ENCODE peak calls at places on chromosomes 7 and 10, in nine cellular contexts. S is uterus, B is spleen, M is stomach, U is HCT116, T is Peyer's patch, F is A549, P is breast epithelium, R is sigmoid colon. L is an unnamed sample.

GRCh38 chr7:424301-424935 is 95.2 kb downstream of the PDGFA start:
- DNase-seq in S (no peak), R (no peak), P (no peak), U (no peak), T (no peak), F (no peak), M (no peak), B (peak), L (no peak)

GRCh38 chr7:127209886-127210285 is 42.9 kb downstream of the GRM8 start:
- DNase-seq in B (no peak), R (no peak), U (no peak), M (no peak), P (no peak), S (no peak), T (no peak), F (no peak), L (no peak)

GRCh38 chr10:2476236-2476814 is 591.0 kb upstream of the PFKP start:
- DNase-seq in S (peak), P (no peak), U (no peak), B (no peak), T (no peak), M (no peak), F (no peak), R (peak), L (no peak)

GRCh38 chr10:11442001-11442773 is 169.3 kb downstream of the USP6NL start:
- DNase-seq in R (no peak), M (no peak), P (no peak), B (no peak), F (no peak), U (no peak), S (no peak), T (no peak), L (peak)

GRCh38 chr10:10489765-10490164 is 527.9 kb upstream of the CELF2 start:
- DNase-seq in B (no peak), U (no peak), F (no peak), P (no peak), R (no peak), M (no peak), T (no peak), S (no peak), L (no peak)

GRCh38 chr7:155283565-155284194 is 14.0 kb upstream of the INSIG1 start:
- DNase-seq in B (no peak), U (no peak), R (no peak), M (no peak), S (no peak), F (no peak), P (no peak), T (no peak), L (no peak)

GRCh38 chr7:24587853-24588252 is 14.6 kb downstream of the PALS2 start:
- DNase-seq in F (no peak), P (no peak), U (no peak), S (no peak), M (no peak), R (no peak), B (no peak), T (peak), L (no peak)

GRCh38 chr7:48875300-48875916 is 48.9 kb upstream of the CDC14C start:
- DNase-seq in S (no peak), R (no peak), B (no peak), F (no peak), M (no peak), T (no peak), U (no peak), P (peak), L (peak)

GRCh38 chr10:70528726-70529362 is 50.3 kb downstream of the PALD1 start:
- DNase-seq in T (no peak), B (no peak), R (no peak), U (peak), M (no peak), S (no peak), P (no peak), F (peak), L (no peak)

GRCh38 chr7:5685192-5685591 is 96.3 kb downstream of the RNF216 start:
- DNase-seq in B (no peak), R (peak), T (no peak), M (no peak), P (no peak), U (no peak), F (no peak), S (peak), L (no peak)

GRCh38 chr7:100013328-100013676 is 2.1 kb upstream of the ZKSCAN1 start:
- DNase-seq in F (no peak), M (no peak), S (no peak), P (no peak), T (no peak), R (no peak), B (no peak), U (no peak), L (no peak)

GRCh38 chr10:98172495-98172894 is 38.0 kb downstream of the R3HCC1L start:
- DNase-seq in P (no peak), R (no peak), U (no peak), B (no peak), F (no peak), S (no peak), M (no peak), T (no peak), L (no peak)

GRCh38 chr10:124013916-124014315 is 79.5 kb downstream of the CHST15 start:
- DNase-seq in M (no peak), P (no peak), B (peak), R (no peak), T (no peak), F (no peak), S (no peak), U (no peak), L (no peak)

GRCh38 chr10:124015991-124016390 is 77.4 kb downstream of the CHST15 start:
- DNase-seq in F (no peak), M (no peak), T (no peak), B (peak), U (no peak), R (no peak), P (no peak), S (no peak), L (no peak)

GRCh38 chr10:124012583-124012982 is 80.8 kb downstream of the CHST15 start:
- DNase-seq in B (no peak), S (no peak), R (no peak), U (no peak), M (no peak), P (no peak), F (no peak), T (no peak), L (no peak)

GRCh38 chr10:124012991-124013390 is 80.4 kb downstream of the CHST15 start:
- DNase-seq in S (no peak), P (no peak), M (no peak), F (no peak), T (no peak), B (peak), U (no peak), R (no peak), L (no peak)

GRCh38 chr10:124014416-124015154 is 78.8 kb downstream of the CHST15 start:
- DNase-seq in R (no peak), U (no peak), T (no peak), P (no peak), S (no peak), M (no peak), F (no peak), B (peak), L (no peak)
- H3K4me3 ChIP-seq in R (no peak), U (no peak), T (no peak), P (no peak), S (no peak), M (no peak), F (no peak), B (no peak), L (no peak)

DNA sequence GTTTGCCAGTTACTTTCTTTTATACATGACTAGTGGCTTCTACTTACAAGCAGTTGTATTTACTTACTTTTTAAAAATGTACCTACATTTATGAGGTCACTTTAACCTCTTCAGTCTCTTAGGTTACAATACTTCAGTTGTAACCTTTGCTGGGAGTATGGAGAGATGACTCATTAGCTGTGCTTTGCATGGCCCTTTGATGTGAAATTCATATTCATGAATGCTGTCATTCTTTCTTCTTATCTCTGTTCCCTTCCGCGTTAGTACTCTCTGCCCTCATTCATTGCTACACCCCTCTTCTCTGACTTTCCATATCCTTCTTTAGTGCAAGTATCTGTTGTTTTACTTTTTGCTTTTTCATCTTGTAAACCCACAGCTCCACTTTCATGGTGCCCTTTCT is 164.3 kb downstream of the BMPER start:
- DNase-seq in R (no peak), B (no peak), T (no peak), S (no peak), P (no peak), F (peak), U (no peak), M (no peak), L (no peak)
- TF ChIP-seq POLR2A in R (no peak), B (no peak), T (no peak), S (no peak), P (no peak), F (no peak), U (no peak), M (no peak), L (no peak)

DNA sequence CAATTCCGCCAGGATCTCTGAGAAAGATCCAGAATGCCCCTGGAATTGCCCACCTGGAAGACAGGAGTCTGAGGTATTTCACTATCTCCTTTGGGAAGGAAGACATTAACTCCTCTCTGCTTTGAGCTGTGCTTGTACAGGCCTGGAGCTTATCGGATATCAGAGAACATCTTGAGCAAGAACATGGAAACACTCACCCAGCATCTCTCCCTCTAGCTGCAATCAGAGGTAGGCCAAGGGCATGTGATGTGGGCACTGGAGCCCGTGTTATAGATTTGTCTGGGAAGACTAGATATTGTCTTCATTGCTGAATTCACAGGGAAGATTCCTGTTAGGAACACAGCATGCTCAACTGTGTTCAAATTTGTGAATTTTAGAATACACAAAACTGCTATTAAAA is 233.9 kb downstream of the PHF14 start:
- DNase-seq in P (no peak), F (no peak), S (no peak), R (no peak), U (no peak), B (no peak), M (no peak), T (no peak), L (no peak)
- TF ChIP-seq CTCF in P (no peak), F (no peak), S (no peak), R (no peak), U (no peak), B (no peak), M (no peak), T (no peak), L (no peak)

DNA sequence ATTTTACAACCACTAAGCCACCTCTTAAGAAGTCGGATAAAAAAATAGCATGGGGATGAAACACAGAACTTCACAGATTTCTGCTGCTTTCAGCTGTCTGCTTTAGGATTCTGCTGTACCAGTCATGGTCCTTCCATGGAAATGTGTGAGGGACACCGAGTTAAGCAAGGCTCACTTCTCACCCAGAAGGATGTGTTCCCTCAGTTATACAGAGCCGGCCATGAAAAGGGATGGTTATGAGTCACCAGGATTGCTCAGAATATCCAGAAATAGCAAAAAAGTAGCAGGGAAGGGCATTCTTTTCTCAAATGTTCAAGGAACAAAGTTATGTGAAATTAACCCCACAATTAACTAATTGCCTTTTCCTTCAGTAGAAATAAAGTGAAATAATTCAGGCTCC is 124.4 kb downstream of the AMPH start:
- DNase-seq in M (no peak), R (peak), P (no peak), U (no peak), F (no peak), S (peak), T (no peak), B (no peak), L (no peak)
- H3K4me3 ChIP-seq in M (no peak), R (no peak), P (no peak), U (no peak), F (no peak), S (no peak), T (no peak), B (no peak), L (no peak)

GRCh38 chr7:130923930-130924329 is 189.9 kb upstream of the KLF14 start:
- DNase-seq in R (no peak), P (no peak), M (no peak), S (no peak), B (no peak), F (no peak), T (no peak), U (no peak), L (no peak)
- TF ChIP-seq POLR2A in R (no peak), P (no peak), M (no peak), S (no peak), B (no peak), F (no peak), T (no peak), U (no peak), L (no peak)

GRCh38 chr7:23275906-23276305 is 23.2 kb upstream of the MALSU1 start:
- DNase-seq in U (no peak), R (no peak), T (no peak), P (no peak), S (no peak), M (no peak), F (no peak), B (no peak), L (no peak)

GRCh38 chr7:23276947-23277346 is 22.2 kb upstream of the MALSU1 start:
- DNase-seq in U (no peak), T (no peak), R (no peak), M (no peak), S (no peak), B (no peak), P (no peak), F (no peak), L (no peak)

GRCh38 chr7:23273141-23273599 is 26.0 kb upstream of the MALSU1 start:
- DNase-seq in M (peak), S (peak), P (peak), B (peak), R (peak), F (peak), U (peak), T (peak), L (peak)

GRCh38 chr7:23277359-23277989 is 21.7 kb upstream of the MALSU1 start:
- DNase-seq in F (peak), B (no peak), R (no peak), S (no peak), U (peak), M (no peak), P (no peak), T (peak), L (no peak)

GRCh38 chr7:23276381-23276780 is 22.8 kb upstream of the MALSU1 start:
- DNase-seq in S (no peak), U (no peak), M (no peak), R (no peak), T (no peak), F (no peak), B (no peak), P (no peak), L (no peak)
- TF ChIP-seq CTCF in S (no peak), U (peak), M (no peak), R (no peak), T (no peak), F (no peak), B (no peak), P (no peak), L (no peak)

GRCh38 chr10:77637474-77637985 is at the start of gene KCNMA1:
- DNase-seq in P (no peak), M (no peak), S (peak), F (peak), B (peak), R (peak), T (no peak), U (no peak), L (no peak)
- H3K4me3 ChIP-seq in P (peak), M (peak), S (peak), F (peak), B (peak), R (peak), T (peak), U (no peak), L (peak)

GRCh38 chr10:91634898-91635297 is 2.0 kb upstream of the PPP1R3C start:
- DNase-seq in B (no peak), U (no peak), M (no peak), T (no peak), F (no peak), P (no peak), S (no peak), R (no peak), L (no peak)

GRCh38 chr10:91630592-91630991 is 2.3 kb downstream of the PPP1R3C start:
- DNase-seq in B (no peak), F (no peak), P (no peak), S (no peak), R (no peak), T (no peak), M (no peak), U (no peak), L (no peak)

GRCh38 chr10:91634246-91634645 is 1.4 kb upstream of the PPP1R3C start:
- DNase-seq in M (no peak), F (no peak), S (no peak), B (no peak), T (no peak), R (no peak), P (no peak), U (no peak), L (no peak)

GRCh38 chr10:91635401-91636400 is 2.8 kb upstream of the PPP1R3C start:
- DNase-seq in P (peak), F (peak), S (peak), T (peak), B (no peak), U (peak), M (peak), R (peak), L (peak)

GRCh38 chr10:91632671-91633550 is at the start of gene PPP1R3C:
- DNase-seq in B (peak), M (peak), U (no peak), F (peak), R (peak), T (peak), S (peak), P (peak), L (peak)
- TF ChIP-seq POLR2A in B (no peak), M (peak), U (no peak), F (peak), R (peak), T (no peak), S (peak), P (no peak), L (no peak)

DNA sequence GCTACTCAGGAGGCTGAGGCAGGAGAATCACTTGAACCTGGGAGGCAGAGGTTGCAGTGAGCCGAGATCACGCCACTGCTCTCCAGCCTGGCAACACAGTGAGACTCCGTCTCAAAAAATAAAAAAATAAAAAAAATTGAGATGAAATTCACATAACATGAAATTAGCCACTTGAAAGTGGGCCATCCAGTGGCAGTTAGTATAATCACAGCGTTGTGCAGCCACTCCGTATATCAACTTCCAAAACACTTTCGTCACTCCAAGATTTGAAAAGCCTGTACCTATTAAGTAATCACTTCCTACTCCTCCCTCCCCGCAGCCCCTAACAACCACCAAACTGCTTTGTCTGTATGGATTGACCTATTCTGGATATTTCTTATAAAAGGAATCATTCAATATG is 20.7 kb upstream of the CACUL1 start:
- DNase-seq in T (no peak), B (no peak), S (no peak), P (no peak), R (no peak), F (no peak), M (no peak), U (no peak), L (no peak)
- TF ChIP-seq CTCF in T (no peak), B (no peak), S (no peak), P (no peak), R (no peak), F (no peak), M (no peak), U (peak), L (no peak)

DNA sequence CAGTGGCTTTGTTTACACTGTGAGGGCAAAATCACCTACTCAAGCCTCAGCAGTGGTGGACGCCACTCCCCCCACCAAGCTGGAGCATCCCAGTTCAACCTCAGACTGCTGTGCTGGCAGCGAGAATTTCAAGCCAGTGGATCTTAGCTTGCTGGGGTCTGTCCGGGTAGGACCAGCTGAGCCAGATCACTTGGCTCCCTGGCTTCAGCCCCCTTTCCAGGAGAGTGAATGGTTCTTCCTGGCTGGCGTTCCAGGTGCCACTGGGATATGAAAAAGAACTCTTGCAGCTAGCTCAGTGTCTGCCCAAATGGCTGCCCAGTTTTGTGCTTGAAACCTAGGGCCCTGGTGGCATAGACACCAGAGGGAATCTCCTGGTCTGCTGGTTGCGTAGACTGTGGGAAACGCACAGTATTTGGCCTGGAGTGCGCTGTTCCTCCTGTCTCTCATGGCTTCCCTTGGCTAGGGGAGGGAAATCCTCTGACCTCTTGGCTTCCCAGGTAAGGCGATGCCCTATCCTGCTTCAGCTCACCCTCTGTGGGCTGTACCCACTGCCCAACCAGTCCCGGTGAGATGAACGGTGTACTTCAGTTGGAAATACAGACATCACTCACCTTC is 398.5 kb downstream of the ATRNL1 start:
- DNase-seq in F (no peak), B (peak), R (no peak), U (no peak), P (no peak), M (no peak), S (no peak), T (no peak), L (no peak)
- H3K4me3 ChIP-seq in F (no peak), B (no peak), R (no peak), U (no peak), P (no peak), M (no peak), S (no peak), T (no peak), L (no peak)

L was measured in lower leg skin.